ENCODE peak calls at places on chromosomes 7 and 10, in eight cellular contexts. V, D, R, O, M, S, F and Y are unnamed samples.

GRCh38 chr10:122154034-122154732 is 116.9 kb upstream of the BTBD16 start:
- DNase-seq in V (no peak), D (no peak), R (no peak), O (no peak), M (no peak), S (no peak), F (no peak), Y (no peak)

GRCh38 chr7:38335490-38336135 is 62.2 kb upstream of the TARP start:
- DNase-seq in V (peak), D (peak), R (peak), O (peak), M (peak), S (peak), F (peak), Y (no peak)

GRCh38 chr10:2993636-2994035 is 73.7 kb upstream of the PFKP start:
- DNase-seq in V (no peak), D (no peak), R (no peak), O (no peak), M (no peak), S (no peak), F (no peak), Y (no peak)

GRCh38 chr10:101564490-101564991 is 23.5 kb downstream of the POLL start:
- DNase-seq in V (no peak), D (no peak), R (no peak), O (no peak), M (no peak), S (no peak), F (no peak), Y (no peak)

GRCh38 chr10:78071140-78071856 is 37.6 kb downstream of the RPS24 start:
- DNase-seq in V (no peak), D (no peak), R (no peak), O (no peak), M (no peak), S (no peak), F (no peak), Y (no peak)

GRCh38 chr10:12847361-12847975 is 154.0 kb downstream of the CCDC3 start:
- DNase-seq in V (no peak), D (peak), R (peak), O (peak), M (no peak), S (no peak), F (no peak), Y (no peak)

GRCh38 chr7:134778941-134779740 is at the start of gene CALD1:
- DNase-seq in V (peak), D (peak), R (peak), O (no peak), M (no peak), S (no peak), F (no peak), Y (no peak)

GRCh38 chr7:36161996-36162395 is 8.9 kb downstream of the EEPD1 start:
- DNase-seq in V (peak), D (peak), R (no peak), O (no peak), M (peak), S (no peak), F (no peak), Y (no peak)

GRCh38 chr7:4751398-4751947 is 23.9 kb upstream of the AP5Z1 start:
- DNase-seq in V (no peak), D (no peak), R (no peak), O (no peak), M (no peak), S (peak), F (no peak), Y (no peak)

GRCh38 chr7:505171-505570 is 14.5 kb downstream of the PDGFA start:
- DNase-seq in V (no peak), D (no peak), R (no peak), O (no peak), M (no peak), S (no peak), F (no peak), Y (no peak)

GRCh38 chr7:74454059-74454947 is 597 bp downstream of the GTF2IRD1 start:
- DNase-seq in V (no peak), D (no peak), R (no peak), O (no peak), M (no peak), S (peak), F (no peak), Y (no peak)

GRCh38 chr10:131681656-131682055 is 219.2 kb upstream of the PPP2R2D start:
- DNase-seq in V (no peak), D (no peak), R (no peak), O (no peak), M (no peak), S (no peak), F (no peak), Y (no peak)

GRCh38 chr7:84477786-84478405 is 283.3 kb upstream of the SEMA3A start:
- DNase-seq in V (peak), D (no peak), R (no peak), O (no peak), M (peak), S (no peak), F (no peak), Y (no peak)

GRCh38 chr10:69417542-69417941 is 824 bp upstream of the TACR2 start:
- DNase-seq in V (no peak), D (no peak), R (no peak), O (no peak), M (no peak), S (no peak), F (no peak), Y (no peak)

GRCh38 chr10:19918800-19919199 is 102.6 kb downstream of the PLXDC2 start:
- DNase-seq in V (peak), D (no peak), R (peak), O (peak), M (no peak), S (no peak), F (no peak), Y (no peak)

GRCh38 chr7:6636741-6637543 is at the start of gene ZNF316:
- DNase-seq in V (no peak), D (peak), R (peak), O (no peak), M (peak), S (peak), F (peak), Y (no peak)